ENCODE peak calls at places on chromosome 19, in ten cellular contexts. One of them, this sample, is unnamed.

GRCh38 chr19:2250765-2251576 is 1.8 kb downstream of the AMH start:
- DNase-seq in AG04450: no peak
- DNase-seq in thoracic aorta: no peak
- DNase-seq in cardiac fibroblast: no peak
- DNase-seq in K562: no peak
- DNase-seq in psoas muscle: no peak
- DNase-seq in uterus: no peak
- DNase-seq in astrocyte: no peak
- DNase-seq in ovary: no peak
- DNase-seq in NB4: no peak
- DNase-seq in this sample: no peak

GRCh38 chr19:28419312-28419711 is 793.6 kb downstream of the UQCRFS1 start:
- DNase-seq in AG04450: no peak
- DNase-seq in thoracic aorta: no peak
- DNase-seq in cardiac fibroblast: no peak
- DNase-seq in K562: no peak
- DNase-seq in psoas muscle: no peak
- DNase-seq in uterus: no peak
- DNase-seq in astrocyte: no peak
- DNase-seq in ovary: no peak
- DNase-seq in NB4: no peak
- DNase-seq in this sample: no peak

GRCh38 chr19:47633516-47633915 is 24.6 kb downstream of the BICRA start:
- DNase-seq in AG04450: no peak
- DNase-seq in thoracic aorta: no peak
- DNase-seq in cardiac fibroblast: no peak
- DNase-seq in K562: no peak
- DNase-seq in psoas muscle: no peak
- DNase-seq in uterus: no peak
- DNase-seq in astrocyte: no peak
- DNase-seq in ovary: no peak
- DNase-seq in NB4: no peak
- DNase-seq in this sample: no peak

GRCh38 chr19:1761528-1762242 is 8.4 kb downstream of the ONECUT3 start:
- DNase-seq in AG04450: no peak
- DNase-seq in thoracic aorta: no peak
- DNase-seq in cardiac fibroblast: no peak
- DNase-seq in K562: no peak
- DNase-seq in psoas muscle: no peak
- DNase-seq in uterus: no peak
- DNase-seq in astrocyte: no peak
- DNase-seq in ovary: no peak
- DNase-seq in NB4: no peak
- DNase-seq in this sample: no peak

GRCh38 chr19:2982983-2983350 is 5.6 kb downstream of the TLE6 start:
- DNase-seq in AG04450: peak
- DNase-seq in thoracic aorta: peak
- DNase-seq in cardiac fibroblast: peak
- DNase-seq in K562: no peak
- DNase-seq in psoas muscle: peak
- DNase-seq in uterus: peak
- DNase-seq in astrocyte: peak
- DNase-seq in ovary: peak
- DNase-seq in NB4: no peak
- DNase-seq in this sample: no peak

GRCh38 chr19:11694533-11695439 is 44.0 kb downstream of the ZNF823 start:
- DNase-seq in AG04450: peak
- DNase-seq in thoracic aorta: peak
- DNase-seq in cardiac fibroblast: peak
- DNase-seq in K562: peak
- DNase-seq in psoas muscle: peak
- DNase-seq in uterus: peak
- DNase-seq in astrocyte: peak
- DNase-seq in ovary: peak
- DNase-seq in NB4: peak
- DNase-seq in this sample: peak

GRCh38 chr19:54492568-54492967 is 10.1 kb upstream of the LAIR2 start:
- DNase-seq in AG04450: no peak
- DNase-seq in thoracic aorta: no peak
- DNase-seq in cardiac fibroblast: no peak
- DNase-seq in K562: no peak
- DNase-seq in psoas muscle: no peak
- DNase-seq in uterus: no peak
- DNase-seq in astrocyte: no peak
- DNase-seq in ovary: no peak
- DNase-seq in NB4: no peak
- DNase-seq in this sample: no peak

GRCh38 chr19:43595605-43595998 is 332 bp downstream of the IRGQ start:
- DNase-seq in AG04450: no peak
- DNase-seq in thoracic aorta: no peak
- DNase-seq in cardiac fibroblast: no peak
- DNase-seq in K562: no peak
- DNase-seq in psoas muscle: no peak
- DNase-seq in uterus: no peak
- DNase-seq in astrocyte: no peak
- DNase-seq in ovary: no peak
- DNase-seq in NB4: no peak
- DNase-seq in this sample: no peak

GRCh38 chr19:49069026-49069425 is 3.5 kb downstream of the KCNA7 start:
- DNase-seq in AG04450: no peak
- DNase-seq in thoracic aorta: no peak
- DNase-seq in cardiac fibroblast: no peak
- DNase-seq in K562: no peak
- DNase-seq in psoas muscle: no peak
- DNase-seq in uterus: no peak
- DNase-seq in astrocyte: no peak
- DNase-seq in ovary: no peak
- DNase-seq in NB4: no peak
- DNase-seq in this sample: no peak

GRCh38 chr19:49071860-49072547 is 495 bp downstream of the KCNA7 start:
- DNase-seq in AG04450: no peak
- DNase-seq in thoracic aorta: no peak
- DNase-seq in cardiac fibroblast: no peak
- DNase-seq in K562: peak
- DNase-seq in psoas muscle: peak
- DNase-seq in uterus: no peak
- DNase-seq in astrocyte: no peak
- DNase-seq in ovary: no peak
- DNase-seq in NB4: no peak
- DNase-seq in this sample: no peak

GRCh38 chr19:49070416-49070815 is 2.1 kb downstream of the KCNA7 start:
- DNase-seq in AG04450: no peak
- DNase-seq in thoracic aorta: no peak
- DNase-seq in cardiac fibroblast: no peak
- DNase-seq in K562: no peak
- DNase-seq in psoas muscle: no peak
- DNase-seq in uterus: no peak
- DNase-seq in astrocyte: no peak
- DNase-seq in ovary: no peak
- DNase-seq in NB4: no peak
- DNase-seq in this sample: no peak

DNA sequence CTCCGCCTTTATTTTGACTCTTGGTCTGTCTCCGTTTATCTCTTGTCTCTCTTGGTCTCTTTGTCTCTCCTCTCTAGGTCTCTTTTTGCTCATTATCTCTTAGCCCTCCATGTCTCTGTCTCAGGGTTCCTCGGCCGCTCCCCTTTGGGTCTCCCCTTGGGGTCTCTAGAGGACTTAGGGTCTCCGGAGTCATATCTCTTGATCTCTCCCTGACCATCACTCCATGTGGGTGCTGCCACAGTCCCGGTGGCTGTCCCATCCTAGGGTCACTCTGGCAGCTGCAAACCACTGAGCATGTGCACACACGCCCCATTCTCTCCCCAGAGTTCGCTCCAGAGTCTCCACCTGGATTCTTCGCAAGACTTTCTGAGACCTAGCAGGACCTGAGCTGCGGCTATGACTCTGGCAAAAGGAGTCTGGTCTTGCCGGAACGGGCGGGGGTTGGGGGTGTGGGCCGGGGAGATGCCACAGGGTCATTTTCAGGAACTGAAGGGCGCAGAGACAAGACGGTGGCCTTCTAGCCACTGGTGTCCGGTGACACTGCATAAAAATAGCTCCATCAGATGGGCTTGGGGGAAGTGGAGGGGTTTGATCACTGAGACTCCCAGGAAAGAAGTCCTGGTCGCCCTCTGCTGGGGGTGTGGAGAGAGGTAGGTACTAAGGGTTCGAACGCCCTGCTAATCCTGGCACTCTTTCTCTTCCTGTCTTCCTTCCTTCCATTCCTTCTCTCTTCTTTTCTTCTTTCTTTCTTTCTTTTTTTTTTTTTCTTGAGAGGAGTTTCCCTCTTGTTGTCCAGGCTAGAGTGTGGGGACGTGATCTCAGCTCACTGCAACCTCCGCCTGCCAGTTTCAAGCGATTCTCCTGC is 1.2 kb upstream of the KCNA7 start:
- DNase-seq in AG04450: no peak
- DNase-seq in thoracic aorta: no peak
- DNase-seq in cardiac fibroblast: no peak
- DNase-seq in K562: peak
- DNase-seq in psoas muscle: peak
- DNase-seq in uterus: no peak
- DNase-seq in astrocyte: no peak
- DNase-seq in ovary: no peak
- DNase-seq in NB4: peak
- DNase-seq in this sample: no peak
- TF ChIP-seq CTCF in AG04450: peak
- TF ChIP-seq CTCF in thoracic aorta: no peak
- TF ChIP-seq CTCF in cardiac fibroblast: peak
- TF ChIP-seq CTCF in K562: peak
- TF ChIP-seq CTCF in psoas muscle: peak
- TF ChIP-seq CTCF in uterus: no peak
- TF ChIP-seq CTCF in astrocyte: peak
- TF ChIP-seq CTCF in ovary: no peak
- TF ChIP-seq CTCF in NB4: peak
- TF ChIP-seq CTCF in this sample: peak

GRCh38 chr19:13794752-13795589 is at the start of gene ZSWIM4:
- DNase-seq in AG04450: peak
- DNase-seq in thoracic aorta: peak
- DNase-seq in cardiac fibroblast: peak
- DNase-seq in K562: peak
- DNase-seq in psoas muscle: peak
- DNase-seq in uterus: peak
- DNase-seq in astrocyte: peak
- DNase-seq in ovary: peak
- DNase-seq in NB4: peak
- DNase-seq in this sample: peak

GRCh38 chr19:13797870-13798269 is 2.6 kb downstream of the ZSWIM4 start:
- DNase-seq in AG04450: no peak
- DNase-seq in thoracic aorta: peak
- DNase-seq in cardiac fibroblast: peak
- DNase-seq in K562: no peak
- DNase-seq in psoas muscle: no peak
- DNase-seq in uterus: peak
- DNase-seq in astrocyte: peak
- DNase-seq in ovary: no peak
- DNase-seq in NB4: peak
- DNase-seq in this sample: no peak

GRCh38 chr19:13796301-13797057 is 1.2 kb downstream of the ZSWIM4 start:
- DNase-seq in AG04450: peak
- DNase-seq in thoracic aorta: peak
- DNase-seq in cardiac fibroblast: peak
- DNase-seq in K562: no peak
- DNase-seq in psoas muscle: peak
- DNase-seq in uterus: peak
- DNase-seq in astrocyte: peak
- DNase-seq in ovary: peak
- DNase-seq in NB4: peak
- DNase-seq in this sample: peak

GRCh38 chr19:13795595-13796300 is 505 bp downstream of the ZSWIM4 start:
- DNase-seq in AG04450: no peak
- DNase-seq in thoracic aorta: no peak
- DNase-seq in cardiac fibroblast: no peak
- DNase-seq in K562: no peak
- DNase-seq in psoas muscle: peak
- DNase-seq in uterus: no peak
- DNase-seq in astrocyte: no peak
- DNase-seq in ovary: peak
- DNase-seq in NB4: no peak
- DNase-seq in this sample: no peak

GRCh38 chr19:13797058-13797440 is 1.8 kb downstream of the ZSWIM4 start:
- DNase-seq in AG04450: no peak
- DNase-seq in thoracic aorta: no peak
- DNase-seq in cardiac fibroblast: no peak
- DNase-seq in K562: no peak
- DNase-seq in psoas muscle: no peak
- DNase-seq in uterus: no peak
- DNase-seq in astrocyte: no peak
- DNase-seq in ovary: no peak
- DNase-seq in NB4: no peak
- DNase-seq in this sample: no peak
- H3K4me3 ChIP-seq in AG04450: peak
- H3K4me3 ChIP-seq in thoracic aorta: peak
- H3K4me3 ChIP-seq in cardiac fibroblast: peak
- H3K4me3 ChIP-seq in K562: no peak
- H3K4me3 ChIP-seq in psoas muscle: peak
- H3K4me3 ChIP-seq in uterus: no peak
- H3K4me3 ChIP-seq in astrocyte: peak
- H3K4me3 ChIP-seq in ovary: no peak
- H3K4me3 ChIP-seq in NB4: no peak
- H3K4me3 ChIP-seq in this sample: peak

GRCh38 chr19:49570997-49571676 is 9.2 kb downstream of the NOSIP start:
- DNase-seq in AG04450: no peak
- DNase-seq in thoracic aorta: no peak
- DNase-seq in cardiac fibroblast: no peak
- DNase-seq in K562: peak
- DNase-seq in psoas muscle: no peak
- DNase-seq in uterus: no peak
- DNase-seq in astrocyte: no peak
- DNase-seq in ovary: no peak
- DNase-seq in NB4: peak
- DNase-seq in this sample: no peak
- TF ChIP-seq CTCF in AG04450: no peak
- TF ChIP-seq CTCF in thoracic aorta: no peak
- TF ChIP-seq CTCF in cardiac fibroblast: no peak
- TF ChIP-seq CTCF in K562: peak
- TF ChIP-seq CTCF in psoas muscle: peak
- TF ChIP-seq CTCF in uterus: no peak
- TF ChIP-seq CTCF in astrocyte: no peak
- TF ChIP-seq CTCF in ovary: no peak
- TF ChIP-seq CTCF in NB4: no peak
- TF ChIP-seq CTCF in this sample: peak

DNA sequence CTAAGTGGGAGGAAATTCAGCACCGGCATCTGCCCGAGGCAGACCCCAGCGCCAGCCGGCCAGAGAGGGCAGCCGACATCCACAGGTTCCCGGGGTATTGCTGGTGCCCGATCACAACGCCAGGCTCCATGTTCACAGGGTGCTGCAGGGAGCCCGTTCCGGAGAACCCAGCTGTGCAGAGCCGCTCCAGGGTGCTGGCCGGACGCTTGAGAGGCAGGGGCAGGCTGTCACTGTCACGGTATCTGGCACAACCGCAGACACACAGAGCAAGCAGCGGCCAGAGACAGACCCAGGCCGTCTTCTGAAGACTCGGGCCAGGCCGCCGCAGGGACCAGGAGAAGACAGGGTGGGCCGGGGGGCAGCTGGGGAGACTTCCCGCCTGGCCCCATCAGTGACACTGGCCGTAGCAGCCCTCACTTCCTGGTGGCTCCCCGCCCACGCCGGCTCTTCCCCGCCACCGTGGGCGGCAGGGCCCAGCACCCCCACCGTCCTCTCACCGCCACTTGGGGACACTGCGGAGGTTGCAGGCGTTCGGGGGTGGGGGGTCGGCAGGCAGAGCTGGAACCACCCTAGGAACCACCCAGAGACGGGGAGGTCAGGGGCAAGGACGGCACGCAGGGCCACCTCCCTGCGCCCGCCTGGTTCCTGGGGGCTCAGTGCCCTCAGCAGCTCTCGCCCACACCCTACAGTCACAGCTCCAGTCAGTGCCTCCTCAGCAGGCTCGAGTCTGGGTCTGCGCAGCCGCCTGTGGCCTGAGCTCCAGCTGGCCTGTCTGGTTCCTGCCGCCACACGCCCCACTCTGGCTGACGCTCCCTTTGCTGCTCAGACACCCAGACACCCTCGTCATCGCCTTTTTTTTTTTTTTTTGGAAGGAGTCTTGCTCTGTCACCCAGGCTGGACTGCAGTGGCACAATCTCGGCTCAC is 3.8 kb downstream of the RNF126 start:
- DNase-seq in AG04450: no peak
- DNase-seq in thoracic aorta: no peak
- DNase-seq in cardiac fibroblast: peak
- DNase-seq in K562: no peak
- DNase-seq in psoas muscle: peak
- DNase-seq in uterus: no peak
- DNase-seq in astrocyte: peak
- DNase-seq in ovary: no peak
- DNase-seq in NB4: no peak
- DNase-seq in this sample: no peak
- H3K4me3 ChIP-seq in AG04450: no peak
- H3K4me3 ChIP-seq in thoracic aorta: no peak
- H3K4me3 ChIP-seq in cardiac fibroblast: no peak
- H3K4me3 ChIP-seq in K562: no peak
- H3K4me3 ChIP-seq in psoas muscle: peak
- H3K4me3 ChIP-seq in uterus: no peak
- H3K4me3 ChIP-seq in astrocyte: no peak
- H3K4me3 ChIP-seq in ovary: no peak
- H3K4me3 ChIP-seq in NB4: no peak
- H3K4me3 ChIP-seq in this sample: no peak